ENCODE peak calls at places on chromosomes 16 and 17, in four cellular contexts. Z, L, E and H are unnamed samples. For H3K4me1, the result is how much of the 10 kb centered on the place peaks cover.

GRCh38 chr17:64130559-64131001 is 636 bp upstream of the ERN1 start:
- DNase-seq in L (peak), Z (peak), E (peak), H (no peak)

GRCh38 chr17:32803544-32803943 is 73.4 kb downstream of the MYO1D start:
- DNase-seq in Z (no peak), E (no peak), L (no peak), H (no peak)

GRCh38 chr16:180101-180920 is at the start of gene HBQ1:
- DNase-seq in E (no peak), Z (no peak), L (no peak), H (peak)

GRCh38 chr16:88960516-88960915 is 16.5 kb downstream of the CBFA2T3 start:
- DNase-seq in Z (no peak), E (no peak), L (no peak), H (no peak)

GRCh38 chr17:56786989-56787482 is 46.7 kb downstream of the C17orf67 start:
- DNase-seq in E (no peak), Z (no peak), L (peak), H (peak)

GRCh38 chr17:68456529-68457167 is 648 bp downstream of the WIPI1 start:
- DNase-seq in Z (no peak), E (peak), L (peak), H (peak)

GRCh38 chr16:87746178-87746577 is 19.6 kb downstream of the KLHDC4 start:
- DNase-seq in L (no peak), E (no peak), Z (no peak), H (no peak)

GRCh38 chr16:3718019-3718391 is 681 bp upstream of the TRAP1 start:
- DNase-seq in L (no peak), E (no peak), Z (no peak), H (no peak)

GRCh38 chr17:2062571-2063183 is 7.8 kb downstream of the HIC1 start:
- DNase-seq in L (peak), E (no peak), Z (no peak), H (no peak)

GRCh38 chr17:63993368-63993990 is 4.7 kb upstream of the PRR29 start:
- DNase-seq in Z (no peak), E (no peak), L (no peak), H (peak)

GRCh38 chr16:22161999-22162657 is at the start of gene SDR42E2:
- DNase-seq in E (no peak), Z (peak), L (no peak), H (peak)

GRCh38 chr16:89473791-89474414 is 16.5 kb downstream of the ANKRD11 start:
- DNase-seq in Z (no peak), E (no peak), L (no peak), H (no peak)

GRCh38 chr16:33877-34707 is 19.3 kb downstream of the POLR3K start:
- DNase-seq in E (no peak), L (peak), Z (no peak), H (no peak)

GRCh38 chr17:36931697-36932382 is 5.4 kb upstream of the LHX1 start:
- DNase-seq in Z (no peak), L (peak), E (no peak), H (peak)

GRCh38 chr16:78022347-78022746 is at the start of gene CLEC3A:
- DNase-seq in Z (no peak), E (no peak), L (no peak), H (no peak)

GRCh38 chr17:2875608-2876007 is 79.4 kb downstream of the RAP1GAP2 start:
- DNase-seq in Z (no peak), E (no peak), L (no peak), H (no peak)

GRCh38 chr16:22077700-22078313 is 14.5 kb upstream of the VWA3A start:
- DNase-seq in L (peak), E (peak), Z (peak), H (peak)

GRCh38 chr16:30934827-30935557 is 11.6 kb downstream of the FBXL19 start:
- DNase-seq in Z (no peak), L (peak), E (peak), H (peak)

GRCh38 chr17:82058855-82059249 is 6.8 kb downstream of the DUS1L start:
- DNase-seq in L (no peak), Z (no peak), E (no peak), H (no peak)

GRCh38 chr17:49371178-49371834 is 9.3 kb upstream of the ZNF652 start:
- DNase-seq in L (no peak), E (no peak), Z (no peak), H (no peak)

GRCh38 chr17:57372156-57372555 is 115.8 kb downstream of the MSI2 start:
- DNase-seq in E (no peak), L (no peak), Z (no peak), H (no peak)

GRCh38 chr16:55284718-55285099 is 39.3 kb upstream of the IRX6 start:
- DNase-seq in E (no peak), L (no peak), Z (no peak), H (no peak)

GRCh38 chr17:15501282-15501681 is 33.9 kb upstream of the CDRT4 start:
- DNase-seq in Z (no peak), E (no peak), L (no peak), H (no peak)

GRCh38 chr17:2089021-2089422 is 34.1 kb downstream of the HIC1 start:
- DNase-seq in L (no peak), Z (no peak), E (no peak), H (no peak)

GRCh38 chr17:35784895-35785294 is 10.5 kb downstream of the MMP28 start:
- DNase-seq in E (no peak), L (no peak), Z (no peak), H (no peak)

GRCh38 chr16:31274831-31275816 is 15.3 kb downstream of the ITGAM start:
- DNase-seq in L (no peak), Z (no peak), E (no peak), H (no peak)

GRCh38 chr16:54178491-54178976 is 108.1 kb downstream of the IRX3 start:
- DNase-seq in L (peak), E (no peak), Z (no peak), H (no peak)

GRCh38 chr17:48024149-48025039 is 13.2 kb downstream of the COPZ2 start:
- DNase-seq in Z (peak), E (peak), L (peak), H (no peak)

GRCh38 chr16:4093495-4094137 is 22.6 kb downstream of the ADCY9 start:
- DNase-seq in E (peak), Z (no peak), L (peak), H (no peak)

GRCh38 chr17:18301081-18301480 is 13.7 kb downstream of the TOP3A start:
- DNase-seq in Z (no peak), E (no peak), L (no peak), H (no peak)

GRCh38 chr16:12300490-12300889 is 324.0 kb downstream of the SNX29 start:
- DNase-seq in Z (no peak), L (no peak), E (no peak), H (no peak)

GRCh38 chr17:74445156-74445555 is 13.3 kb downstream of the GPRC5C start:
- DNase-seq in L (no peak), E (no peak), Z (no peak), H (no peak)

GRCh38 chr16:51390877-51391276 is 239.8 kb upstream of the SALL1 start:
- DNase-seq in L (no peak), Z (no peak), E (no peak), H (no peak)

GRCh38 chr17:6495450-6496115 is 51.3 kb downstream of the PIMREG start:
- DNase-seq in E (no peak), Z (no peak), L (peak), H (peak)

GRCh38 chr17:2792541-2793169 is 3.6 kb upstream of the RAP1GAP2 start:
- DNase-seq in Z (peak), L (no peak), E (no peak), H (no peak)

GRCh38 chr16:86133847-86134375 is 234.9 kb downstream of the IRF8 start:
- DNase-seq in E (no peak), Z (no peak), L (no peak), H (no peak)

GRCh38 chr16:48271728-48272127 is 24.4 kb upstream of the ABCC11 start:
- DNase-seq in E (no peak), Z (no peak), L (no peak), H (no peak)

GRCh38 chr16:23532448-23532847 is 22.2 kb upstream of the GGA2 start:
- DNase-seq in L (no peak), E (no peak), Z (no peak), H (no peak)
- H3K4me1 ChIP-seq in L (under half), E (under half), Z (under half), H (under half)

GRCh38 chr17:80935526-80935925 is 56.1 kb upstream of the CHMP6 start:
- DNase-seq in L (no peak), Z (no peak), E (no peak), H (no peak)

GRCh38 chr17:80929449-80929848 is 62.2 kb upstream of the CHMP6 start:
- DNase-seq in Z (no peak), E (no peak), L (no peak), H (no peak)

GRCh38 chr17:80927791-80928216 is 63.8 kb upstream of the CHMP6 start:
- DNase-seq in L (no peak), E (no peak), Z (no peak), H (peak)

GRCh38 chr17:80930335-80931040 is 61.2 kb upstream of the CHMP6 start:
- DNase-seq in E (no peak), L (no peak), Z (no peak), H (no peak)

GRCh38 chr17:80931421-80932265 is 60.0 kb upstream of the CHMP6 start:
- DNase-seq in E (no peak), Z (no peak), L (no peak), H (no peak)
- H3K4me3 ChIP-seq in E (no peak), Z (no peak), L (no peak), H (no peak)

GRCh38 chr16:2517954-2518605 is 2.1 kb upstream of the AMDHD2 start:
- DNase-seq in L (no peak), E (no peak), Z (no peak), H (no peak)

GRCh38 chr16:2519711-2520080 is 475 bp upstream of the AMDHD2 start:
- DNase-seq in Z (no peak), L (no peak), E (peak), H (no peak)

GRCh38 chr16:2520784-2521577 is 810 bp downstream of the AMDHD2 start:
- DNase-seq in L (no peak), E (peak), Z (peak), H (no peak)

GRCh38 chr16:2520097-2520783 is at the start of gene AMDHD2:
- DNase-seq in Z (peak), E (peak), L (peak), H (peak)

GRCh38 chr16:2518823-2519710 is 1.1 kb upstream of the AMDHD2 start:
- DNase-seq in E (peak), Z (no peak), L (no peak), H (no peak)
- H3K4me1 ChIP-seq in E (under half), Z (half or more), L (under half), H (under half)

GRCh38 chr17:40560592-40561293 is 4.5 kb downstream of the CCR7 start:
- DNase-seq in L (peak), Z (peak), E (no peak), H (peak)
- H3K4me3 ChIP-seq in L (no peak), Z (peak), E (no peak), H (peak)

DNA sequence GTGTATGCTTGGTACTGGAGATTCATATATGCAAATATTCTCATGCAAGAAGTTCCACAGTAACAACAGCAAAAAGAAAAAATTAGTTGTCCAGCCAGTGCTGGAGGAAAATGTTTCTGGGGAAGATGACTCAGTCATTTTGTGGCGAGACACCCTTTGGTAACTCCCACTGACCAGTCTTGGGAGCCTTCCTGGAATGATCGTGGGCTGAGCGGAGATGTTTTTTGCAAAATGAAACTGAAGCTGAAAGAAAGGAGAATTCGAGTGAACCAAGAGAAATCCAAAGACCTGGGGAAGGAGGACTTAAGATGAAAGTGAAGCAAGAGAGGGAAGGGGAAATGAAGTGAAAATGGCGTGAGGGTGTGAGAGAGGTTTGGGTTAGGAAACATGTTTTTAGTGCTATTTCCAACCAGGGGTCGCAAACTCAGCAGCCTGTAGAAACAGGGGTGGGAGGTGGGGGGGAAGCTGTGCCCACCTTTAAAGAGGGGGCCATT is 5.2 kb downstream of the ITPRIPL2 start:
- DNase-seq in E (peak), Z (no peak), L (peak), H (peak)
- H3K4me1 ChIP-seq in E (under half), Z (under half), L (half or more), H (under half)

GRCh38 chr17:78762007-78762406 is 20.1 kb downstream of the CYTH1 start:
- DNase-seq in Z (no peak), E (no peak), L (no peak), H (no peak)

GRCh38 chr17:78764871-78765270 is 17.2 kb downstream of the CYTH1 start:
- DNase-seq in E (no peak), Z (no peak), L (no peak), H (no peak)

GRCh38 chr17:78765821-78766220 is 16.3 kb downstream of the CYTH1 start:
- DNase-seq in L (no peak), Z (no peak), E (no peak), H (no peak)

GRCh38 chr17:78766225-78766624 is 15.8 kb downstream of the CYTH1 start:
- DNase-seq in L (no peak), Z (no peak), E (no peak), H (no peak)

GRCh38 chr17:78763561-78763960 is 18.5 kb downstream of the CYTH1 start:
- DNase-seq in Z (no peak), L (no peak), E (no peak), H (no peak)
- H3K4me3 ChIP-seq in Z (no peak), L (no peak), E (no peak), H (no peak)

DNA sequence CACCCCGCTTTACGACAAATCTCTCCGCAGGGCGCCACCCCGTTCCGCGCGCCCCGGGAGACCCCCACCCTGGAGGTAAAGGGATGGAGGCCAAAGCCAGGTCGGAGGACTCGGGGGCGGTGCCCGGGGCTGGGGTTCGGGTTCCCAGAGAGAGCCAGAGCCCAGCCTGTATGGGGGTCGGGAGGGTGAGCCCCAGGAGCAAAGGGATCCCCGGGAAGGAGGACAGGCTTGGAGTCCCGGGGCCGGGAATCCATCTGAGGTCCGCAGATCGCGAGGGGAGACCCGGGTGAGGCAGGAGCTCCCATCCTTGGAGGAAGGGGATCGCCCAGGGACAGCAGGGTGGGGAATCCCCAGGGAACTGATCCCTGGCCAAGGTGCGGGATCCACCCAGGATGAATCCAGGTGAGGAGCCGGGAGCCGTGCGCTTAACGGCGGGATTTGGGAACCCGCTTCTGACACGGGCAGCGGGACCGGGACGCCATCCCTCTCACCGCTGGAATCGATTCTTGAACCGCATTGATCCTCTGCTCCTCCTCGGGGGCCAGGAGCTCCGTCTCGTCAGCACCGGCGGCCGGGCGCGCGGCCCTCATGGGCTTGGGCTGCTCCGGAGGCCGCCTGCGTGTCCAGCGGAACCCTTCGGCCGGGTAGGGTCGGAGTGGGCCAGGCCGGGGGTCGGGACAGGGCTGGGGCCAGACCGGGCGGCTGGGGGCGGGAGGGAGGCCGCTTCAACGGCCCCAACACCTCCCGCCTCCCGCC is at the start of gene MMD:
- DNase-seq in L (no peak), Z (no peak), E (no peak), H (peak)
- H3K4me1 ChIP-seq in L (under half), Z (under half), E (under half), H (under half)

GRCh38 chr17:77436481-77436880 is 295.7 kb downstream of the SEC14L1 start:
- DNase-seq in Z (no peak), E (no peak), L (no peak), H (no peak)
- H3K4me3 ChIP-seq in Z (peak), E (no peak), L (no peak), H (no peak)

DNA sequence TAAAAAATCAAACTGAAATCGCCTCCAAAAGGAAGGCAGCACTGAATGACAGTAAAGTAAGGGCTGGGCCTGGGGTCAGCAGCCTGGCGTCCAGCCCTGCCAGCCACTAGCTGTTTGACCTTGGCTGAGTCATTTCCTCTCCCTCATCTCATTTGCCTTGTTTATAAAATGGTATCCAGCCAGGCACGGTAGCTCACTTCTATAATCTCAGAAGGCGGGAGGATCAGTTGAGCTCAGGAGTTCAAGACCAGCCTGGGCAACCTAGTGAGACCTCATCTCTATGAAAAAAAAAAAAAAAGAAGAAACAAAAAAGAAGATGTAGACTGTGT is 75.1 kb upstream of the TBX2 start:
- DNase-seq in E (no peak), Z (no peak), L (no peak), H (no peak)
- H3K4me1 ChIP-seq in E (under half), Z (under half), L (under half), H (under half)